ENCODE peak calls at places on chromosomes 13 and 19, in five cellular contexts. N, J, W, Q and M are unnamed samples.

GRCh38 chr19:7646426-7646700 is 9.5 kb downstream of the STXBP2 start:
- DNase-seq in N (no peak), J (no peak), W (no peak), Q (no peak), M (no peak)

GRCh38 chr19:56748443-56748842 is 76.9 kb upstream of the ZNF835 start:
- DNase-seq in N (peak; percentile 8), J (peak; percentile 4), W (peak; percentile 11), Q (peak; percentile 7), M (no peak)

GRCh38 chr19:4523306-4524110 is 5.2 kb upstream of the PLIN4 start:
- DNase-seq in N (peak; percentile 54), J (no peak), W (peak; percentile 74), Q (no peak), M (no peak)

GRCh38 chr19:11061951-11062350 is 27.3 kb upstream of the LDLR start:
- DNase-seq in N (no peak), J (no peak), W (no peak), Q (no peak), M (no peak)

GRCh38 chr19:7654401-7654800 is 14.4 kb upstream of the RETN start:
- DNase-seq in N (no peak), J (peak; percentile 15), W (no peak), Q (no peak), M (no peak)

GRCh38 chr19:49513746-49514118 is 1.3 kb downstream of the FCGRT start:
- DNase-seq in N (no peak), J (no peak), W (no peak), Q (no peak), M (no peak)

GRCh38 chr13:29935309-29935981 is 85.0 kb upstream of the UBL3 start:
- DNase-seq in N (no peak), J (no peak), W (no peak), Q (no peak), M (no peak)

GRCh38 chr19:41851456-41851855 is 6.6 kb downstream of the DMRTC2 start:
- DNase-seq in N (no peak), J (no peak), W (peak; percentile 45), Q (no peak), M (no peak)

GRCh38 chr13:110944121-110944967 is 29.5 kb upstream of the ANKRD10 start:
- DNase-seq in N (peak; percentile 70), J (peak; percentile 62), W (peak; percentile 60), Q (peak; percentile 52), M (peak; percentile 29)

GRCh38 chr13:27171830-27172494 is 351 bp upstream of the USP12 start:
- DNase-seq in N (peak; percentile 86), J (peak; percentile 75), W (peak; percentile 89), Q (peak; percentile 73), M (peak; percentile 68)
- TF ChIP-seq CTCF in N (no peak), J (peak; percentile 19), W (no peak), Q (no peak), M (no peak)

DNA sequence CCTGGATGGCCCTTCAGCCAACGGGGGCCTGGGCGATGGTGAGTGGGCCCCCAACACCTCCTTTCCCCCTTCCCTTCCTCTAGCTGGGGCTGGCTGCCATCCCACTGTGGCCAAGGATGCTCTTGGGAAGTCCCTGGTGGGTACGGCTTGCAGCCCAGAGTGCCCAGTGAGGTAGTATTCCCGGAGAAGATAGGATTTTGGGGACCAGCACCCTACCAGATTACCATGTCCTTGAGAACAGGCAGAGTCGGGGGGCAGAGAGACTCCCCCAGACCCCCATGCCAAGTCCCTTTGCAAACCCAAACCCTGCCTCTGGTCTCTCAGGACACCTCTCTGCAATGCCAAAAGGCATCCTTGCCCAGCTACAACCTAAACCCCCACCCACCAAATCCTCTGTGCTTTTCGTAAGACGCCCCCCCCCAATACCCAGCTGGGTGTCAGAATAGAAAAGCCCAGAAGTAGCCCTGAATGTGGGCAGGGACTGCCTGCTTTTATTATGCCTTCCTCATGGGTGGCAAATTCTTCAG is 1.7 kb downstream of the HIF3A start:
- DNase-seq in N (no peak), J (no peak), W (peak; percentile 45), Q (no peak), M (no peak)
- TF ChIP-seq CTCF in N (no peak), J (no peak), W (no peak), Q (no peak), M (no peak)

GRCh38 chr19:18489627-18490184 is 32.2 kb downstream of the ELL start:
- DNase-seq in N (no peak), J (no peak), W (no peak), Q (no peak), M (no peak)

GRCh38 chr19:18487576-18488402 is 34.1 kb downstream of the ELL start:
- DNase-seq in N (no peak), J (no peak), W (no peak), Q (no peak), M (no peak)

GRCh38 chr19:18488403-18488723 is 33.5 kb downstream of the ELL start:
- DNase-seq in N (no peak), J (no peak), W (no peak), Q (no peak), M (no peak)

GRCh38 chr19:18490719-18491118 is 31.2 kb downstream of the ELL start:
- DNase-seq in N (no peak), J (no peak), W (no peak), Q (no peak), M (no peak)

GRCh38 chr19:18488838-18489626 is 32.8 kb downstream of the ELL start:
- DNase-seq in N (no peak), J (no peak), W (peak; percentile 85), Q (no peak), M (no peak)
- TF ChIP-seq CTCF in N (peak; percentile 13), J (peak; percentile 53), W (peak; percentile 53), Q (peak; percentile 64), M (peak; percentile 58)

GRCh38 chr19:33214621-33215020 is 11.0 kb downstream of the SLC7A10 start:
- DNase-seq in N (peak; percentile 36), J (peak; percentile 10), W (peak; percentile 80), Q (peak; percentile 24), M (no peak)
- TF ChIP-seq CTCF in N (peak; percentile 21), J (peak; percentile 16), W (peak; percentile 57), Q (peak; percentile 70), M (peak; percentile 55)